ENCODE peak calls at places on chromosomes 6 and 20, in four cellular contexts. D, N, I and A are unnamed samples.

GRCh38 chr20:63980317-63980805 is 571 bp upstream of the PRPF6 start:
- DNase-seq in I (no peak), D (no peak), N (no peak), A (no peak)

GRCh38 chr20:41138527-41139226 is 1.3 kb downstream of the PLCG1 start:
- DNase-seq in D (no peak), N (peak; percentile 51), I (peak; percentile 26), A (peak; percentile 55)

GRCh38 chr6:73088138-73088813 is 137.0 kb downstream of the KHDC1L start:
- DNase-seq in D (no peak), N (no peak), I (no peak), A (no peak)

GRCh38 chr20:35582131-35582530 is 33.5 kb upstream of the SPAG4 start:
- DNase-seq in N (no peak), I (no peak), D (no peak), A (no peak)

GRCh38 chr6:130457605-130458004 is 91.8 kb downstream of the TMEM200A start:
- DNase-seq in N (peak; percentile 61), D (no peak), I (peak; percentile 19), A (no peak)

GRCh38 chr20:33183292-33183691 is 15.3 kb downstream of the BPIFA2 start:
- DNase-seq in I (no peak), D (no peak), N (no peak), A (no peak)

GRCh38 chr6:81634155-81634880 is 118.2 kb downstream of the TENT5A start:
- DNase-seq in D (no peak), N (no peak), I (no peak), A (no peak)

GRCh38 chr20:25296094-25297093 is 48.5 kb downstream of the PYGB start:
- DNase-seq in I (peak; percentile 90), D (no peak), N (peak; percentile 71), A (peak; percentile 34)

GRCh38 chr6:21061892-21062291 is 527.6 kb downstream of the CDKAL1 start:
- DNase-seq in D (no peak), N (no peak), I (no peak), A (no peak)

GRCh38 chr6:56692586-56693245 is 50.0 kb upstream of the DST start:
- DNase-seq in N (peak; percentile 85), D (peak; percentile 74), I (no peak), A (no peak)

GRCh38 chr6:159916237-159916636 is 25.4 kb downstream of the MAS1 start:
- DNase-seq in I (no peak), N (no peak), D (no peak), A (no peak)

GRCh38 chr6:33850869-33851541 is 47.2 kb upstream of the MLN start:
- DNase-seq in I (no peak), D (no peak), N (no peak), A (no peak)

GRCh38 chr6:170516783-170517616 is 36.1 kb downstream of the PSMB1 start:
- DNase-seq in N (peak; percentile 87), D (peak; percentile 49), I (peak; percentile 66), A (peak; percentile 87)

GRCh38 chr6:138815797-138816528 is 20.1 kb downstream of the ECT2L start:
- DNase-seq in N (peak; percentile 81), D (peak; percentile 34), I (peak; percentile 44), A (peak; percentile 67)

GRCh38 chr20:59752101-59752586 is 147.8 kb downstream of the PHACTR3 start:
- DNase-seq in I (no peak), N (no peak), D (no peak), A (no peak)

GRCh38 chr6:164243012-164243610 is 828.6 kb downstream of the QKI start:
- DNase-seq in N (no peak), I (no peak), D (no peak), A (no peak)

GRCh38 chr6:10763006-10763405 is 15.4 kb downstream of the TMEM14B start:
- DNase-seq in D (no peak), I (no peak), N (peak; percentile 43), A (no peak)

GRCh38 chr6:77292564-77293546 is 170.4 kb downstream of the HTR1B start:
- DNase-seq in I (no peak), D (peak; percentile 54), N (peak; percentile 69), A (no peak)

GRCh38 chr6:17278289-17279061 is 2.7 kb upstream of the RBM24 start:
- DNase-seq in N (peak; percentile 85), D (no peak), I (no peak), A (no peak)

GRCh38 chr6:33966536-33966935 is 162.7 kb upstream of the MLN start:
- DNase-seq in D (no peak), I (no peak), N (no peak), A (no peak)

GRCh38 chr6:139940741-139941712 is 566.6 kb upstream of the CITED2 start:
- DNase-seq in I (no peak), D (no peak), N (no peak), A (no peak)